ENCODE peak calls at places on chromosome 13, in four cellular contexts. U is GM23338, Z is GM12878, N is HepG2. L is an unnamed sample.

GRCh38 chr13:29924482-29924884 is 74.1 kb upstream of the UBL3 start:
- DNase-seq in U (no peak), Z (no peak), N (peak; percentile 44), L (no peak)

GRCh38 chr13:77859450-77859849 is 59.2 kb downstream of the EDNRB start:
- DNase-seq in U (no peak), Z (no peak), N (no peak), L (peak; percentile 54)

GRCh38 chr13:80262051-80262695 is 78.8 kb downstream of the SPRY2 start:
- DNase-seq in U (no peak), Z (no peak), N (no peak), L (peak; percentile 12)

GRCh38 chr13:110265682-110266430 is 41.1 kb downstream of the COL4A1 start:
- DNase-seq in U (no peak), Z (no peak), N (no peak), L (no peak)

GRCh38 chr13:99281811-99282263 is 23.7 kb upstream of the GPR18 start:
- DNase-seq in U (no peak), Z (no peak), N (no peak), L (peak; percentile 96)

GRCh38 chr13:44649118-44649455 is 73.0 kb upstream of the TSC22D1 start:
- DNase-seq in U (peak; percentile 75), Z (no peak), N (no peak), L (no peak)

GRCh38 chr13:70249332-70250064 is 141.2 kb upstream of the KLHL1 start:
- DNase-seq in U (peak; percentile 54), Z (no peak), N (peak; percentile 87), L (no peak)

GRCh38 chr13:80141114-80141849 is 199.6 kb downstream of the SPRY2 start:
- DNase-seq in U (no peak), Z (no peak), N (no peak), L (no peak)

GRCh38 chr13:42968906-42969305 is 23.1 kb downstream of the EPSTI1 start:
- DNase-seq in U (peak; percentile 81), Z (no peak), N (no peak), L (no peak)

GRCh38 chr13:99809931-99810330 is 161.6 kb downstream of the ZIC5 start:
- DNase-seq in U (no peak), Z (no peak), N (peak; percentile 32), L (no peak)

GRCh38 chr13:93289842-93290241 is 63.2 kb downstream of the GPC6 start:
- DNase-seq in U (no peak), Z (no peak), N (no peak), L (no peak)

GRCh38 chr13:96238241-96238640 is 148.3 kb downstream of the HS6ST3 start:
- DNase-seq in U (no peak), Z (no peak), N (no peak), L (no peak)

GRCh38 chr13:31431722-31432137 is 232.0 kb downstream of the B3GLCT start:
- DNase-seq in U (peak; percentile 77), Z (no peak), N (peak; percentile 10), L (peak; percentile 25)

GRCh38 chr13:92781965-92782364 is 444.6 kb upstream of the GPC6 start:
- DNase-seq in U (no peak), Z (no peak), N (no peak), L (no peak)

GRCh38 chr13:103976371-103976770 is 910.2 kb upstream of the SLC10A2 start:
- DNase-seq in U (no peak), Z (no peak), N (no peak), L (no peak)

GRCh38 chr13:26563713-26564112 is 6.2 kb downstream of the WASF3 start:
- DNase-seq in U (no peak), Z (no peak), N (no peak), L (no peak)

GRCh38 chr13:107867701-107868661 is 347.4 kb downstream of the LIG4 start:
- DNase-seq in U (peak; percentile 83), Z (no peak), N (no peak), L (peak; percentile 12)

GRCh38 chr13:44969858-44970484 is 19.3 kb downstream of the NUFIP1 start:
- DNase-seq in U (peak; percentile 87), Z (no peak), N (peak; percentile 49), L (peak; percentile 11)

GRCh38 chr13:96200810-96201209 is 110.9 kb downstream of the HS6ST3 start:
- DNase-seq in U (no peak), Z (no peak), N (no peak), L (no peak)

GRCh38 chr13:75636339-75637095 is 387 bp downstream of the LMO7 start:
- DNase-seq in U (peak; percentile 70), Z (no peak), N (peak; percentile 18), L (peak; percentile 33)

GRCh38 chr13:113490496-113491417 is at the start of gene DCUN1D2:
- DNase-seq in U (peak; percentile 87), Z (peak; percentile 55), N (peak; percentile 84), L (peak; percentile 88)

GRCh38 chr13:113495494-113496251 is 5.2 kb upstream of the DCUN1D2 start:
- DNase-seq in U (peak; percentile 79), Z (no peak), N (no peak), L (no peak)

GRCh38 chr13:113491418-113491883 is 940 bp upstream of the DCUN1D2 start:
- DNase-seq in U (peak; percentile 76), Z (no peak), N (no peak), L (no peak)

GRCh38 chr13:113491982-113492381 is 1.5 kb upstream of the DCUN1D2 start:
- DNase-seq in U (no peak), Z (no peak), N (no peak), L (no peak)

GRCh38 chr13:113493315-113493951 is 2.9 kb upstream of the DCUN1D2 start:
- DNase-seq in U (no peak), Z (peak; percentile 16), N (peak; percentile 90), L (peak; percentile 76)
- TF ChIP-seq REST in U (no peak), Z (no peak), N (no peak), L (no peak)

GRCh38 chr13:48586591-48587103 is 53.8 kb upstream of the RCBTB2 start:
- DNase-seq in U (no peak), Z (no peak), N (no peak), L (no peak)
- TF ChIP-seq POLR2AphosphoS5 in U (no peak), Z (no peak), N (no peak), L (no peak)

GRCh38 chr13:24212254-24212653 is 51.7 kb downstream of the SPATA13 start:
- DNase-seq in U (no peak), Z (no peak), N (no peak), L (no peak)

GRCh38 chr13:24207841-24208240 is 47.3 kb downstream of the SPATA13 start:
- DNase-seq in U (no peak), Z (no peak), N (no peak), L (peak; percentile 31)

GRCh38 chr13:24212674-24213073 is 52.2 kb downstream of the SPATA13 start:
- DNase-seq in U (peak; percentile 11), Z (no peak), N (peak; percentile 51), L (no peak)

GRCh38 chr13:24209138-24209537 is 48.6 kb downstream of the SPATA13 start:
- DNase-seq in U (no peak), Z (no peak), N (no peak), L (no peak)

GRCh38 chr13:24208314-24208713 is 47.8 kb downstream of the SPATA13 start:
- DNase-seq in U (no peak), Z (no peak), N (no peak), L (no peak)
- TF ChIP-seq REST in U (no peak), Z (no peak), N (no peak), L (no peak)

GRCh38 chr13:90551253-90551652 is 796.2 kb upstream of the MIR17HG start:
- DNase-seq in U (no peak), Z (no peak), N (no peak), L (no peak)
- TF ChIP-seq POLR2AphosphoS5 in U (no peak), Z (no peak), N (no peak), L (no peak)

GRCh38 chr13:72185756-72186155 is 318.8 kb upstream of the DACH1 start:
- DNase-seq in U (no peak), Z (no peak), N (no peak), L (no peak)
- TF ChIP-seq REST in U (no peak), Z (no peak), N (no peak), L (no peak)

DNA sequence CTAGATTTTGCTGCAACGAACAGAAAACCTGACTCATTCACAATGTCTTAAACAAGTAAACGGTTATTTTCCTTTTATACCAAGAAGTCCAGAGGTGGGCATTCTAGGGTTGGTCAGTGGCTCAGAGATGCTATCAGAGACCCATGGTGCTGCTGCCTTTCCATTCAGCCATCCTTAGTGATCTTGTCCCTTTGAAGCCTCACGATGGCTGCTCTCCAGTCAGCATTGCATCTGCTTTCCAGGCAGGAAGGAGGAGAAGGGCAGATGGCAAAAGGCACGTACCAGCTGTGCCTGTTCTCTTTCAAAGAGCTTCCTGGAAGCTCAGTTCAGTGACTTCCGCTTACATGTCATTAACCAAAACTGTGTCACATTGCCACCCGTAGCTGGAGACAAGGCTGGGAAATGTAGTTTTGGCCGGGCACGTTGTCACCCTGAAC is 30.1 kb downstream of the WDFY2 start:
- DNase-seq in U (no peak), Z (peak; percentile 56), N (no peak), L (peak; percentile 70)
- TF ChIP-seq POLR2AphosphoS5 in U (no peak), Z (peak; percentile 81), N (no peak), L (peak; percentile 93)

GRCh38 chr13:39419866-39420265 is 183.1 kb downstream of the LHFPL6 start:
- DNase-seq in U (no peak), Z (no peak), N (no peak), L (no peak)
- TF ChIP-seq REST in U (no peak), Z (no peak), N (no peak), L (no peak)

GRCh38 chr13:39779337-39780270 is 124.1 kb downstream of the COG6 start:
- DNase-seq in U (no peak), Z (no peak), N (no peak), L (no peak)
- TF ChIP-seq POLR2AphosphoS5 in U (no peak), Z (no peak), N (no peak), L (no peak)